ENCODE peak calls at places on chromosomes 16 and 17, in ten cellular contexts. Q is A549, S is HepG2, E is stomach, K is upper lobe of left lung, D is sigmoid colon, M is tibial nerve, N is GM12878, W is K562, A is transverse colon. U is an unnamed sample. For H3K4me1, the result is how much of the 10 kb centered on the place peaks cover.

GRCh38 chr17:72782985-72783701 is 309.3 kb downstream of the SLC39A11 start:
- DNase-seq in Q (no peak), S (peak), E (no peak), K (no peak), D (no peak), M (no peak), N (no peak), W (no peak), A (no peak), U (no peak)

GRCh38 chr16:80656731-80657150 is 115.9 kb downstream of the DYNLRB2 start:
- DNase-seq in Q (no peak), S (no peak), E (no peak), K (no peak), D (no peak), M (no peak), N (peak), W (no peak), A (no peak), U (no peak)

GRCh38 chr16:20310421-20311395 is 16.6 kb downstream of the GP2 start:
- DNase-seq in Q (no peak), S (no peak), E (no peak), K (no peak), D (no peak), M (no peak), N (no peak), W (no peak), A (no peak), U (no peak)

GRCh38 chr17:60827920-60828319 is 150.3 kb downstream of the BCAS3 start:
- DNase-seq in Q (no peak), S (no peak), E (no peak), K (no peak), D (no peak), M (no peak), N (no peak), W (no peak), A (no peak), U (no peak)

GRCh38 chr16:73096510-73096909 is 48.6 kb upstream of the ZFHX3 start:
- DNase-seq in Q (no peak), S (no peak), E (no peak), K (no peak), D (no peak), M (no peak), N (no peak), W (no peak), A (no peak), U (no peak)

GRCh38 chr16:21599994-21600773 is 807 bp downstream of the METTL9 start:
- DNase-seq in Q (no peak), S (peak), E (no peak), K (no peak), D (no peak), M (no peak), N (peak), W (peak), A (no peak), U (no peak)

GRCh38 chr17:1110844-1111598 is 68.8 kb downstream of the ABR start:
- DNase-seq in Q (peak), S (peak), E (no peak), K (peak), D (peak), M (peak), N (no peak), W (no peak), A (peak), U (no peak)

GRCh38 chr17:8250101-8250500 is 1.0 kb downstream of the PFAS start:
- DNase-seq in Q (no peak), S (no peak), E (no peak), K (no peak), D (no peak), M (no peak), N (no peak), W (no peak), A (no peak), U (no peak)

GRCh38 chr17:2906907-2907306 is 110.7 kb downstream of the RAP1GAP2 start:
- DNase-seq in Q (no peak), S (no peak), E (no peak), K (no peak), D (no peak), M (no peak), N (no peak), W (peak), A (no peak), U (no peak)

GRCh38 chr17:27888945-27889344 is 4.2 kb downstream of the LYRM9 start:
- DNase-seq in Q (no peak), S (peak), E (peak), K (peak), D (no peak), M (no peak), N (no peak), W (no peak), A (no peak), U (no peak)

GRCh38 chr17:47013341-47013740 is 34.3 kb upstream of the RPRML start:
- DNase-seq in Q (no peak), S (no peak), E (no peak), K (no peak), D (no peak), M (no peak), N (no peak), W (no peak), A (no peak), U (no peak)

GRCh38 chr17:35981908-35982330 is 622 bp upstream of the CCL16 start:
- DNase-seq in Q (no peak), S (peak), E (no peak), K (no peak), D (no peak), M (no peak), N (no peak), W (no peak), A (peak), U (no peak)

GRCh38 chr17:14950216-14950615 is 314.9 kb downstream of the PMP22 start:
- DNase-seq in Q (no peak), S (no peak), E (no peak), K (no peak), D (no peak), M (no peak), N (no peak), W (no peak), A (no peak), U (no peak)

GRCh38 chr16:30033270-30033669 is 2.2 kb upstream of the TLCD3B start:
- DNase-seq in Q (no peak), S (no peak), E (no peak), K (no peak), D (no peak), M (no peak), N (no peak), W (peak), A (no peak), U (no peak)

GRCh38 chr17:31327534-31328526 is 6.4 kb upstream of the EVI2A start:
- DNase-seq in Q (peak), S (peak), E (no peak), K (no peak), D (no peak), M (no peak), N (no peak), W (no peak), A (no peak), U (no peak)

GRCh38 chr17:36791961-36792475 is 145.3 kb upstream of the LHX1 start:
- DNase-seq in Q (no peak), S (no peak), E (no peak), K (no peak), D (no peak), M (no peak), N (no peak), W (no peak), A (no peak), U (no peak)

GRCh38 chr17:83098241-83099085 is 19.1 kb downstream of the METRNL start:
- DNase-seq in Q (no peak), S (no peak), E (no peak), K (no peak), D (no peak), M (no peak), N (no peak), W (no peak), A (no peak), U (no peak)

GRCh38 chr17:48023408-48024148 is 14.0 kb downstream of the COPZ2 start:
- DNase-seq in Q (peak), S (peak), E (peak), K (peak), D (peak), M (peak), N (no peak), W (no peak), A (peak), U (peak)

GRCh38 chr17:17493986-17494466 is 2.2 kb downstream of the RASD1 start:
- DNase-seq in Q (no peak), S (no peak), E (no peak), K (no peak), D (peak), M (no peak), N (no peak), W (no peak), A (no peak), U (no peak)

GRCh38 chr16:83806036-83806435 is 1.7 kb upstream of the HSBP1 start:
- DNase-seq in Q (no peak), S (no peak), E (no peak), K (no peak), D (no peak), M (no peak), N (no peak), W (no peak), A (no peak), U (no peak)

GRCh38 chr17:36001862-36002603 is 680 bp upstream of the CCL15 start:
- DNase-seq in Q (no peak), S (peak), E (peak), K (peak), D (no peak), M (no peak), N (no peak), W (peak), A (peak), U (no peak)

GRCh38 chr16:87541882-87542234 is 49.0 kb upstream of the ZCCHC14 start:
- DNase-seq in Q (no peak), S (no peak), E (no peak), K (no peak), D (no peak), M (no peak), N (no peak), W (no peak), A (no peak), U (no peak)

GRCh38 chr17:77681820-77682219 is 276.7 kb upstream of the TNRC6C start:
- DNase-seq in Q (no peak), S (no peak), E (peak), K (no peak), D (peak), M (peak), N (no peak), W (no peak), A (peak), U (no peak)

GRCh38 chr17:39016193-39017153 is 49.3 kb upstream of the FBXO47 start:
- DNase-seq in Q (no peak), S (no peak), E (no peak), K (no peak), D (no peak), M (no peak), N (no peak), W (no peak), A (no peak), U (no peak)

GRCh38 chr17:49515196-49515770 is 20.2 kb downstream of the NGFR start:
- DNase-seq in Q (peak), S (peak), E (peak), K (peak), D (peak), M (peak), N (peak), W (peak), A (peak), U (peak)

GRCh38 chr16:54194008-54194731 is 92.4 kb downstream of the IRX3 start:
- DNase-seq in Q (no peak), S (no peak), E (peak), K (peak), D (peak), M (peak), N (no peak), W (no peak), A (peak), U (peak)
- TF ChIP-seq EP300 in Q (no peak), S (no peak), E (no peak), K (no peak), D (no peak), M (no peak), N (no peak), W (no peak), A (no peak), U (no peak)

GRCh38 chr17:64025732-64026294 is 5.4 kb upstream of the ICAM2 start:
- DNase-seq in Q (peak), S (peak), E (peak), K (peak), D (peak), M (peak), N (peak), W (peak), A (peak), U (peak)
- H3K4me1 ChIP-seq in Q (under half), S (half or more), E (under half), K (under half), D (under half), M (under half), N (under half), W (under half), A (under half), U (under half)

GRCh38 chr16:85752511-85753420 is 1.9 kb upstream of the C16orf74 start:
- DNase-seq in Q (no peak), S (peak), E (peak), K (no peak), D (peak), M (no peak), N (no peak), W (peak), A (peak), U (peak)
- TF ChIP-seq CTCF in Q (no peak), S (peak), E (no peak), K (no peak), D (no peak), M (no peak), N (no peak), W (peak), A (no peak), U (no peak)

GRCh38 chr17:79942591-79943353 is 92.9 kb downstream of the TBC1D16 start:
- DNase-seq in Q (no peak), S (no peak), E (no peak), K (peak), D (peak), M (no peak), N (no peak), W (no peak), A (peak), U (peak)
- TF ChIP-seq EP300 in Q (no peak), S (no peak), E (no peak), K (peak), D (no peak), M (no peak), N (no peak), W (no peak), A (no peak), U (no peak)

DNA sequence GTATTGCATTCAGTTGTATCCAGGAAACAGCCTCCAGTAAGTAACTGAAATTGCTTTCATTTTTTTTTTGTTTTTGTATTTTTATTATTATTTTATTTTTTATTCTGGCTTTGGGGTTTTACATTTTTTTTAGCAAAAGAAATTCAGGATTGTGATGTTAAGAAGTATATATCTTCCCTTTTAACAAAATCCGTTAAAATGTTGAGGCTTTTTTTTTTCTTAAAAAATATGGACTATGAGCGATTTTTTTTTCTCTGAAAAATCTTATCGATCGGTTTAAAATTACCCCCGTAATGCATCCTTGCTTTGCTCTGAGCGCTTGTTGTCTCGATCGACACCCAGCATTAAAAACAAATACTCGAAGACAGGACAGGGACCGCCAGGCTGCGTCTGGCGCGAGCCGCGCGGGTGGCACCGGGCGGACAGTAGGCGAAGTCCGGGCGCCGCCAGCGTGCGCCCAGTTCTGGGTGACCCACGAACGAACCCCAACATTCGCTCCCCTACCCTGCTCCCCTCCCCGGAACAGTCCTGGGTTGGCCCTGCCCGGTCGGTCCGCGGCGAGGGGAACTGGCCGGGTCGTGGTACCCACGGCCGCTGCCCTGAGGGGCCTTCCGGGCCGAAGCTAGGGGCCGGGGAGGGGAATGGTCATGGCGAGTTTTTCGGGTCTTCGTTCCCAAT is 482 bp downstream of the BAHCC1 start:
- DNase-seq in Q (no peak), S (no peak), E (no peak), K (no peak), D (no peak), M (no peak), N (no peak), W (no peak), A (no peak), U (no peak)
- H3K4me1 ChIP-seq in Q (under half), S (half or more), E (half or more), K (half or more), D (under half), M (under half), N (under half), W (half or more), A (under half), U (under half)

GRCh38 chr17:44448412-44448811 is 54.8 kb downstream of the GPATCH8 start:
- DNase-seq in Q (no peak), S (no peak), E (no peak), K (no peak), D (no peak), M (no peak), N (no peak), W (no peak), A (no peak), U (no peak)
- TF ChIP-seq CTCF in Q (no peak), S (no peak), E (no peak), K (no peak), D (no peak), M (no peak), N (no peak), W (no peak), A (no peak), U (no peak)

GRCh38 chr16:4264546-4264945 is 8.3 kb downstream of the TFAP4 start:
- DNase-seq in Q (no peak), S (no peak), E (no peak), K (no peak), D (no peak), M (no peak), N (no peak), W (no peak), A (peak), U (no peak)

GRCh38 chr16:4262303-4262835 is 10.5 kb downstream of the TFAP4 start:
- DNase-seq in Q (no peak), S (no peak), E (no peak), K (no peak), D (no peak), M (no peak), N (no peak), W (no peak), A (no peak), U (peak)

GRCh38 chr16:4261557-4262172 is 11.2 kb downstream of the TFAP4 start:
- DNase-seq in Q (peak), S (peak), E (no peak), K (no peak), D (no peak), M (no peak), N (no peak), W (peak), A (peak), U (peak)

GRCh38 chr16:4265676-4266075 is 7.1 kb downstream of the TFAP4 start:
- DNase-seq in Q (no peak), S (no peak), E (no peak), K (no peak), D (no peak), M (no peak), N (no peak), W (no peak), A (no peak), U (no peak)

DNA sequence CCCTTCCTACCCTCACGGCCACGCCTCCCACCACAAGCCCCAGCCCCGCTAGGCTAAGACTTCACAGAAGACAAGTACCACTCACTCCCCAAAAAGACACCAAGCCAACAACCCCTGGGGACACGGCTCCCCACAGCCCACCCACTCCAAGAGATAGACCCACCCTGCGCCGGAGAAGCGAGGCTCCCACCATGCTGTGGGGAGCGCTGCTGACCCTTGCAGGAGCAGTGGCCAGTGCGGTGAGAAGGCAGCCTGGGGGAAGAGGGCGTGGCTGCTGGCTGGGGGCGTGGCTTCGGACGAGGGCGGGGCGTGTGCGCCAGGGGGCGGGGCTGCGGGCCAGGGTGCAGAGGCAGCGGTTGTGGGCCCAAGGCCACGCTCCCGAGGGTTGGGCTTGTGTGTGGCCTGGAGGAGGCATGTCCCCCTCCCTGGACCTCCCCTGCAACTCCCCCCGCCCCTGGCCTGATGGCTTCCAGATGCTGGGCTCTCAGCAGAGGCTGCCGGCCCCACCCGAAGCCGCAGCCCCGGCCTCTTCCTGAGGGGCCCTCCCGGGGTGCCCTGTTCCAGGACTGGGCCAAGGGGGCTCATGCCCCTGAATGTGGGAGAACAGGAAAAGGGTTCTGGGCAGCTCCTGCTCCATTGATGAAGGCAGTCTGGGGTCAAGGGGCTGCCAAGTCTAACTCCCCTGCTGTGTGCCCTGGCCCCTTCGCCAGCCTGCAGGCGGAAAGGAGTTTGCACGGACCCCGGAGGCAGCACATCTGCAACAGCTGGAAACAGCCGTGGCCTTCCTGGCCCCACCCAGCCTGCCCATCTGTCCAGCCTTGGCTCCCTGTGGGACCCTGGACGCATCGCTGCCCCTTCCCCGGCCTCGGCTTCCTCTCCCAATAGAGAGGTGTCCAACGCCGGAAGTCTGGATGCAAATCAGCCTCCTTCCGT is 9.1 kb downstream of the TFAP4 start:
- DNase-seq in Q (peak), S (peak), E (peak), K (peak), D (peak), M (peak), N (no peak), W (peak), A (peak), U (peak)
- TF ChIP-seq EP300 in Q (no peak), S (no peak), E (no peak), K (no peak), D (no peak), M (no peak), N (no peak), W (no peak), A (no peak), U (no peak)

U was measured in ovary.